ENCODE peak calls at places on chromosomes 16 and 17, in six cellular contexts. One of them, this sample, is unnamed.

GRCh38 chr17:77889135-77889505 is 69.4 kb upstream of the TNRC6C start:
- DNase-seq in heart right ventricle: no peak
- DNase-seq in uterus: no peak
- DNase-seq in heart left ventricle: no peak
- DNase-seq in thoracic aorta: no peak
- DNase-seq in lung: no peak
- DNase-seq in this sample: no peak

GRCh38 chr16:56600398-56600999 is 7.9 kb upstream of the MT2A start:
- DNase-seq in lung: no peak
- DNase-seq in uterus: no peak
- DNase-seq in heart right ventricle: no peak
- DNase-seq in heart left ventricle: no peak
- DNase-seq in thoracic aorta: no peak
- DNase-seq in this sample: no peak

GRCh38 chr17:41492351-41492750 is 2.6 kb upstream of the KRT36 start:
- DNase-seq in heart right ventricle: no peak
- DNase-seq in lung: no peak
- DNase-seq in uterus: peak
- DNase-seq in heart left ventricle: no peak
- DNase-seq in thoracic aorta: no peak
- DNase-seq in this sample: no peak

GRCh38 chr17:57485566-57485865 is 229.2 kb downstream of the MSI2 start:
- DNase-seq in thoracic aorta: no peak
- DNase-seq in heart left ventricle: no peak
- DNase-seq in heart right ventricle: no peak
- DNase-seq in uterus: no peak
- DNase-seq in lung: no peak
- DNase-seq in this sample: no peak

GRCh38 chr17:61444831-61445230 is 7.4 kb upstream of the TBX4 start:
- DNase-seq in lung: no peak
- DNase-seq in uterus: no peak
- DNase-seq in thoracic aorta: no peak
- DNase-seq in heart left ventricle: no peak
- DNase-seq in heart right ventricle: no peak
- DNase-seq in this sample: no peak

GRCh38 chr17:75078097-75079022 is 9.4 kb upstream of the SLC16A5 start:
- DNase-seq in thoracic aorta: no peak
- DNase-seq in heart left ventricle: no peak
- DNase-seq in uterus: no peak
- DNase-seq in heart right ventricle: no peak
- DNase-seq in lung: peak
- DNase-seq in this sample: no peak

GRCh38 chr16:6929868-6930267 is 402.8 kb upstream of the RBFOX1 start:
- DNase-seq in heart left ventricle: no peak
- DNase-seq in heart right ventricle: no peak
- DNase-seq in lung: no peak
- DNase-seq in uterus: no peak
- DNase-seq in thoracic aorta: no peak
- DNase-seq in this sample: no peak

GRCh38 chr16:88747588-88748301 is 37.3 kb downstream of the PIEZO1 start:
- DNase-seq in heart left ventricle: no peak
- DNase-seq in uterus: no peak
- DNase-seq in heart right ventricle: no peak
- DNase-seq in thoracic aorta: no peak
- DNase-seq in lung: no peak
- DNase-seq in this sample: no peak

GRCh38 chr17:46972346-46972745 is 6.7 kb downstream of the RPRML start:
- DNase-seq in uterus: no peak
- DNase-seq in lung: no peak
- DNase-seq in heart right ventricle: peak
- DNase-seq in thoracic aorta: no peak
- DNase-seq in heart left ventricle: no peak
- DNase-seq in this sample: no peak

GRCh38 chr17:7478276-7479138 is 924 bp downstream of the ZBTB4 start:
- DNase-seq in uterus: peak
- DNase-seq in heart right ventricle: peak
- DNase-seq in thoracic aorta: no peak
- DNase-seq in heart left ventricle: peak
- DNase-seq in lung: peak
- DNase-seq in this sample: no peak

GRCh38 chr17:50483266-50483665 is 4.6 kb downstream of the RSAD1 start:
- DNase-seq in lung: no peak
- DNase-seq in thoracic aorta: no peak
- DNase-seq in uterus: no peak
- DNase-seq in heart right ventricle: no peak
- DNase-seq in heart left ventricle: peak
- DNase-seq in this sample: no peak

GRCh38 chr16:3669067-3669466 is 14.6 kb downstream of the DNASE1 start:
- DNase-seq in thoracic aorta: no peak
- DNase-seq in heart left ventricle: peak
- DNase-seq in heart right ventricle: no peak
- DNase-seq in uterus: no peak
- DNase-seq in lung: no peak
- DNase-seq in this sample: no peak

GRCh38 chr17:73455050-73455687 is 143.4 kb upstream of the CDC42EP4 start:
- DNase-seq in lung: no peak
- DNase-seq in heart right ventricle: no peak
- DNase-seq in thoracic aorta: peak
- DNase-seq in uterus: no peak
- DNase-seq in heart left ventricle: no peak
- DNase-seq in this sample: no peak

GRCh38 chr16:30183961-30184429 is 593 bp downstream of the CORO1A start:
- DNase-seq in thoracic aorta: no peak
- DNase-seq in heart right ventricle: peak
- DNase-seq in heart left ventricle: peak
- DNase-seq in lung: peak
- DNase-seq in uterus: peak
- DNase-seq in this sample: no peak

GRCh38 chr16:83390759-83391158 is 417.0 kb upstream of the HSBP1 start:
- DNase-seq in lung: no peak
- DNase-seq in heart right ventricle: no peak
- DNase-seq in thoracic aorta: no peak
- DNase-seq in heart left ventricle: no peak
- DNase-seq in uterus: no peak
- DNase-seq in this sample: no peak

GRCh38 chr17:73188011-73188410 is 4.8 kb upstream of the COG1 start:
- DNase-seq in heart right ventricle: no peak
- DNase-seq in uterus: no peak
- DNase-seq in lung: no peak
- DNase-seq in heart left ventricle: no peak
- DNase-seq in thoracic aorta: no peak
- DNase-seq in this sample: no peak

GRCh38 chr16:23575834-23576233 is 18.3 kb downstream of the UBFD1 start:
- DNase-seq in uterus: no peak
- DNase-seq in lung: no peak
- DNase-seq in heart right ventricle: no peak
- DNase-seq in heart left ventricle: no peak
- DNase-seq in thoracic aorta: no peak
- DNase-seq in this sample: no peak

GRCh38 chr16:56257260-56257659 is 66.0 kb downstream of the GNAO1 start:
- DNase-seq in heart right ventricle: peak
- DNase-seq in uterus: peak
- DNase-seq in thoracic aorta: no peak
- DNase-seq in lung: no peak
- DNase-seq in heart left ventricle: peak
- DNase-seq in this sample: no peak

GRCh38 chr17:57636985-57637667 is 108.0 kb downstream of the CCDC182 start:
- DNase-seq in lung: no peak
- DNase-seq in heart left ventricle: no peak
- DNase-seq in heart right ventricle: no peak
- DNase-seq in uterus: no peak
- DNase-seq in thoracic aorta: no peak
- DNase-seq in this sample: no peak

DNA sequence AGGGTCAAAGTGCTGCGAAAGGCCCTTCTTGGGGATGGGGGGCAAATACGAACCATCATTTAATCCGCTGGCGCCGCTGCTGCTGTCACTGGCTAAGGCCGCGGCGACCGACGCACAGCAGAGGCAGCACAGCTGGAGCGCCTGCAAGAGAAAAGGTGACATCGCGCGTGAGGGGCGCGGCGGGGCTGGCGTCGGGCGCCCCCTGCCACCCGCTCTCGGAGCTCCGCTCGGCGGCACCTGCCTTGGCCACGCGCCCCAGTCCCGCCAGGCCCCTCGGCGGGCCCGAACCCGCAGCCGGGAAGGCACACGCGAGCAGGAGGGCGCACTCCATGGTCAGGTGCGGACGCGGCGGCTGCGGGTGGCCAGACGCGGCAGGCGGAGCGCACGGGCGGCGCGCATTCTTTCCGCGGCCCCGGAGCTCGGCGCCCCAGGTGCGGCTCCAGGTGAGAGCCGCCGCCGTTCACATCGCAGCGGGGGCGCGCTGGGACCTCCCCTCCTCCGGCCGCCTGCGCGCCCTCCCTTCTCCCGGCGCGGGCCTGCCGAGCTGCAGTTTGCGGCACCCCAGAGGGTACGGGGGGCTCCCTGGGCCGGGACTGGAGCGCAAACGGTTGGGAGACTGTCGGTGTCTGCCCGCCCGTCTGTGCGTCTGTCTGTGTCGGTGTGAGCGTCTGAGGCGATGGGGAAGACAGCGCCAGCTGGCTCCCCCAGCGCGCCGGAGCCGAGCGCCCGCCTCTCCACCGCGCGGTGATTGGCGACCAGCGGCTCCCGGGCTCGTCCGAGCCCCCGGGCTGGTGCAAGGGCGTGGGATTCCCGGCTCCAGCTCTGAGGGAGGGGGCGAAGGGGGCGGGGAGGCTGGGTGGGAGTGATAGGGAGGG is at the start of gene ADAMTS18:
- DNase-seq in thoracic aorta: no peak
- DNase-seq in heart right ventricle: no peak
- DNase-seq in heart left ventricle: no peak
- DNase-seq in lung: no peak
- DNase-seq in uterus: no peak
- DNase-seq in this sample: no peak
- H3K4me3 ChIP-seq in thoracic aorta: no peak
- H3K4me3 ChIP-seq in heart right ventricle: no peak
- H3K4me3 ChIP-seq in heart left ventricle: no peak
- H3K4me3 ChIP-seq in lung: no peak
- H3K4me3 ChIP-seq in uterus: peak
- H3K4me3 ChIP-seq in this sample: no peak

GRCh38 chr17:63412234-63412633 is 33.9 kb downstream of the CYB561 start:
- DNase-seq in heart right ventricle: no peak
- DNase-seq in lung: no peak
- DNase-seq in heart left ventricle: no peak
- DNase-seq in uterus: no peak
- DNase-seq in thoracic aorta: no peak
- DNase-seq in this sample: no peak
- H3K27ac ChIP-seq in heart right ventricle: no peak
- H3K27ac ChIP-seq in lung: no peak
- H3K27ac ChIP-seq in heart left ventricle: no peak
- H3K27ac ChIP-seq in uterus: no peak
- H3K27ac ChIP-seq in thoracic aorta: no peak
- H3K27ac ChIP-seq in this sample: no peak

DNA sequence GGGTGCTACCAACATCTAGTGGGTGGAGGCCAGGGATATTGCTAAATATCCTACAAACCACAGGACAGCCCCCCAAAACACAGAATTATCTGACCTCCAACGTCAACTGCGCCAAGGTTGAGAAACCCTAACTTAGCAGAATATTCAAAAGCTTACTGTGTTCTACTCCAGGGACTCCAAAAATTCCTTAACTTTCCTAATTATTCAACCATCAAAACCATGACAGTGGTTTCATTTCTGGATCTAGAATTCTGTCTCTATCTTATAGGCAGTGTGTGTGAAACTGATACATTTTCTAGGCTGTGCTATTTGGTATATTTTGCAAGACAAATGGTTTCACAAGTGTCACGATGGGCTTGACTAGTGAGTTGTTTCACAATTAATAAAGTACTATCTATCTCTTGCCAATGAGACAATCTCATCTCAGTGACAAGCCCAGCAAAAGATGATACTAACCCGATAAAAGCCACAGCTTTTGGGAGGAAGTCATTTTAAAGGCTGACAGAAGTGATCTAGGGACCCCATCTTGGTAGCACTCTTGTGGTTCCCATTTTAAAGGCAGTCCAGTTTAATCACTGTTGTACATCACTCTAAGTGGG is 14.6 kb downstream of the TXNDC11 start:
- DNase-seq in uterus: no peak
- DNase-seq in heart right ventricle: no peak
- DNase-seq in thoracic aorta: no peak
- DNase-seq in heart left ventricle: no peak
- DNase-seq in lung: no peak
- DNase-seq in this sample: no peak
- H3K4me3 ChIP-seq in uterus: no peak
- H3K4me3 ChIP-seq in heart right ventricle: no peak
- H3K4me3 ChIP-seq in thoracic aorta: no peak
- H3K4me3 ChIP-seq in heart left ventricle: no peak
- H3K4me3 ChIP-seq in lung: no peak
- H3K4me3 ChIP-seq in this sample: no peak

GRCh38 chr17:80766290-80766689 is 221.7 kb downstream of the RPTOR start:
- DNase-seq in heart left ventricle: no peak
- DNase-seq in uterus: no peak
- DNase-seq in heart right ventricle: no peak
- DNase-seq in thoracic aorta: no peak
- DNase-seq in lung: no peak
- DNase-seq in this sample: no peak
- H3K27ac ChIP-seq in heart left ventricle: no peak
- H3K27ac ChIP-seq in uterus: no peak
- H3K27ac ChIP-seq in heart right ventricle: no peak
- H3K27ac ChIP-seq in thoracic aorta: no peak
- H3K27ac ChIP-seq in lung: no peak
- H3K27ac ChIP-seq in this sample: no peak

GRCh38 chr17:59972778-59973177 is 8.2 kb upstream of the RNFT1 start:
- DNase-seq in heart left ventricle: no peak
- DNase-seq in uterus: no peak
- DNase-seq in lung: no peak
- DNase-seq in thoracic aorta: no peak
- DNase-seq in heart right ventricle: no peak
- DNase-seq in this sample: no peak
- H3K4me3 ChIP-seq in heart left ventricle: no peak
- H3K4me3 ChIP-seq in uterus: no peak
- H3K4me3 ChIP-seq in lung: no peak
- H3K4me3 ChIP-seq in thoracic aorta: no peak
- H3K4me3 ChIP-seq in heart right ventricle: no peak
- H3K4me3 ChIP-seq in this sample: no peak

GRCh38 chr16:53449816-53450517 is 15.7 kb downstream of the RBL2 start:
- DNase-seq in lung: no peak
- DNase-seq in thoracic aorta: no peak
- DNase-seq in heart right ventricle: no peak
- DNase-seq in heart left ventricle: no peak
- DNase-seq in uterus: no peak
- DNase-seq in this sample: no peak
- H3K27ac ChIP-seq in lung: no peak
- H3K27ac ChIP-seq in thoracic aorta: no peak
- H3K27ac ChIP-seq in heart right ventricle: no peak
- H3K27ac ChIP-seq in heart left ventricle: no peak
- H3K27ac ChIP-seq in uterus: no peak
- H3K27ac ChIP-seq in this sample: no peak